ENCODE peak calls at places on chromosome 2, in seven cellular contexts. One of them, this sample, is unnamed.

GRCh38 chr2:105521176-105521575 is 122.3 kb upstream of the FHL2 start:
- DNase-seq in activated naive CD8-positive, alpha-beta T cell treated with anti-CD3 and anti-CD28 coated beads, Interleukin-2, amount 10 ng/mL, durations not matched to agents 7 days and 5 days: no peak
- DNase-seq in brain pericyte: no peak
- DNase-seq in EL: peak
- DNase-seq in NCI-H226: no peak
- DNase-seq in naive thymus-derived CD8-positive, alpha-beta T cell: no peak
- DNase-seq in left colon: no peak
- DNase-seq in this sample: no peak

GRCh38 chr2:226797989-226798421 is 1.6 kb downstream of the IRS1 start:
- DNase-seq in activated naive CD8-positive, alpha-beta T cell treated with anti-CD3 and anti-CD28 coated beads, Interleukin-2, amount 10 ng/mL, durations not matched to agents 7 days and 5 days: no peak
- DNase-seq in brain pericyte: no peak
- DNase-seq in EL: no peak
- DNase-seq in NCI-H226: no peak
- DNase-seq in naive thymus-derived CD8-positive, alpha-beta T cell: no peak
- DNase-seq in left colon: no peak
- DNase-seq in this sample: no peak

GRCh38 chr2:36892805-36893204 is 73.5 kb downstream of the STRN start:
- DNase-seq in activated naive CD8-positive, alpha-beta T cell treated with anti-CD3 and anti-CD28 coated beads, Interleukin-2, amount 10 ng/mL, durations not matched to agents 7 days and 5 days: no peak
- DNase-seq in brain pericyte: no peak
- DNase-seq in EL: no peak
- DNase-seq in NCI-H226: no peak
- DNase-seq in naive thymus-derived CD8-positive, alpha-beta T cell: no peak
- DNase-seq in left colon: no peak
- DNase-seq in this sample: no peak

GRCh38 chr2:1655461-1655860 is 88.9 kb downstream of the PXDN start:
- DNase-seq in activated naive CD8-positive, alpha-beta T cell treated with anti-CD3 and anti-CD28 coated beads, Interleukin-2, amount 10 ng/mL, durations not matched to agents 7 days and 5 days: no peak
- DNase-seq in brain pericyte: no peak
- DNase-seq in EL: no peak
- DNase-seq in NCI-H226: no peak
- DNase-seq in naive thymus-derived CD8-positive, alpha-beta T cell: no peak
- DNase-seq in left colon: no peak
- DNase-seq in this sample: peak

GRCh38 chr2:169895294-169895985 is 68.2 kb downstream of the UBR3 start:
- DNase-seq in activated naive CD8-positive, alpha-beta T cell treated with anti-CD3 and anti-CD28 coated beads, Interleukin-2, amount 10 ng/mL, durations not matched to agents 7 days and 5 days: no peak
- DNase-seq in brain pericyte: no peak
- DNase-seq in EL: peak
- DNase-seq in NCI-H226: no peak
- DNase-seq in naive thymus-derived CD8-positive, alpha-beta T cell: no peak
- DNase-seq in left colon: no peak
- DNase-seq in this sample: no peak

GRCh38 chr2:134717706-134718094 is 1.1 kb downstream of the TMEM163 start:
- DNase-seq in activated naive CD8-positive, alpha-beta T cell treated with anti-CD3 and anti-CD28 coated beads, Interleukin-2, amount 10 ng/mL, durations not matched to agents 7 days and 5 days: no peak
- DNase-seq in brain pericyte: no peak
- DNase-seq in EL: no peak
- DNase-seq in NCI-H226: no peak
- DNase-seq in naive thymus-derived CD8-positive, alpha-beta T cell: no peak
- DNase-seq in left colon: no peak
- DNase-seq in this sample: no peak

GRCh38 chr2:42046819-42047487 is 868 bp upstream of the PKDCC start:
- DNase-seq in activated naive CD8-positive, alpha-beta T cell treated with anti-CD3 and anti-CD28 coated beads, Interleukin-2, amount 10 ng/mL, durations not matched to agents 7 days and 5 days: no peak
- DNase-seq in brain pericyte: no peak
- DNase-seq in EL: no peak
- DNase-seq in NCI-H226: no peak
- DNase-seq in naive thymus-derived CD8-positive, alpha-beta T cell: no peak
- DNase-seq in left colon: no peak
- DNase-seq in this sample: no peak

GRCh38 chr2:229856416-229856815 is 65.4 kb downstream of the TRIP12 start:
- DNase-seq in activated naive CD8-positive, alpha-beta T cell treated with anti-CD3 and anti-CD28 coated beads, Interleukin-2, amount 10 ng/mL, durations not matched to agents 7 days and 5 days: no peak
- DNase-seq in brain pericyte: no peak
- DNase-seq in EL: no peak
- DNase-seq in NCI-H226: no peak
- DNase-seq in naive thymus-derived CD8-positive, alpha-beta T cell: no peak
- DNase-seq in left colon: no peak
- DNase-seq in this sample: no peak

GRCh38 chr2:155485141-155485842 is 786.8 kb downstream of the KCNJ3 start:
- DNase-seq in activated naive CD8-positive, alpha-beta T cell treated with anti-CD3 and anti-CD28 coated beads, Interleukin-2, amount 10 ng/mL, durations not matched to agents 7 days and 5 days: no peak
- DNase-seq in brain pericyte: no peak
- DNase-seq in EL: no peak
- DNase-seq in NCI-H226: no peak
- DNase-seq in naive thymus-derived CD8-positive, alpha-beta T cell: no peak
- DNase-seq in left colon: no peak
- DNase-seq in this sample: no peak

GRCh38 chr2:170525566-170525900 is 189.6 kb upstream of the SP5 start:
- DNase-seq in activated naive CD8-positive, alpha-beta T cell treated with anti-CD3 and anti-CD28 coated beads, Interleukin-2, amount 10 ng/mL, durations not matched to agents 7 days and 5 days: no peak
- DNase-seq in brain pericyte: peak
- DNase-seq in EL: peak
- DNase-seq in NCI-H226: peak
- DNase-seq in naive thymus-derived CD8-positive, alpha-beta T cell: no peak
- DNase-seq in left colon: peak
- DNase-seq in this sample: peak

GRCh38 chr2:183019718-183020442 is 18.4 kb downstream of the NCKAP1 start:
- DNase-seq in activated naive CD8-positive, alpha-beta T cell treated with anti-CD3 and anti-CD28 coated beads, Interleukin-2, amount 10 ng/mL, durations not matched to agents 7 days and 5 days: no peak
- DNase-seq in brain pericyte: no peak
- DNase-seq in EL: no peak
- DNase-seq in NCI-H226: no peak
- DNase-seq in naive thymus-derived CD8-positive, alpha-beta T cell: no peak
- DNase-seq in left colon: no peak
- DNase-seq in this sample: no peak

GRCh38 chr2:28349546-28350165 is 43.0 kb upstream of the FOSL2 start:
- DNase-seq in activated naive CD8-positive, alpha-beta T cell treated with anti-CD3 and anti-CD28 coated beads, Interleukin-2, amount 10 ng/mL, durations not matched to agents 7 days and 5 days: peak
- DNase-seq in brain pericyte: no peak
- DNase-seq in EL: no peak
- DNase-seq in NCI-H226: no peak
- DNase-seq in naive thymus-derived CD8-positive, alpha-beta T cell: no peak
- DNase-seq in left colon: no peak
- DNase-seq in this sample: no peak

GRCh38 chr2:175126661-175127060 is 41.3 kb downstream of the ATF2 start:
- DNase-seq in activated naive CD8-positive, alpha-beta T cell treated with anti-CD3 and anti-CD28 coated beads, Interleukin-2, amount 10 ng/mL, durations not matched to agents 7 days and 5 days: no peak
- DNase-seq in brain pericyte: no peak
- DNase-seq in EL: no peak
- DNase-seq in NCI-H226: no peak
- DNase-seq in naive thymus-derived CD8-positive, alpha-beta T cell: no peak
- DNase-seq in left colon: no peak
- DNase-seq in this sample: no peak

GRCh38 chr2:220263300-220263699 is 635.9 kb downstream of the SLC4A3 start:
- DNase-seq in activated naive CD8-positive, alpha-beta T cell treated with anti-CD3 and anti-CD28 coated beads, Interleukin-2, amount 10 ng/mL, durations not matched to agents 7 days and 5 days: no peak
- DNase-seq in brain pericyte: no peak
- DNase-seq in EL: no peak
- DNase-seq in NCI-H226: no peak
- DNase-seq in naive thymus-derived CD8-positive, alpha-beta T cell: no peak
- DNase-seq in left colon: no peak
- DNase-seq in this sample: no peak

GRCh38 chr2:103823847-103824246 is 1030.1 kb upstream of the POU3F3 start:
- DNase-seq in activated naive CD8-positive, alpha-beta T cell treated with anti-CD3 and anti-CD28 coated beads, Interleukin-2, amount 10 ng/mL, durations not matched to agents 7 days and 5 days: no peak
- DNase-seq in brain pericyte: no peak
- DNase-seq in EL: no peak
- DNase-seq in NCI-H226: peak
- DNase-seq in naive thymus-derived CD8-positive, alpha-beta T cell: no peak
- DNase-seq in left colon: no peak
- DNase-seq in this sample: no peak

GRCh38 chr2:236908456-236909388 is 177.0 kb upstream of the COPS8 start:
- DNase-seq in activated naive CD8-positive, alpha-beta T cell treated with anti-CD3 and anti-CD28 coated beads, Interleukin-2, amount 10 ng/mL, durations not matched to agents 7 days and 5 days: no peak
- DNase-seq in brain pericyte: no peak
- DNase-seq in EL: no peak
- DNase-seq in NCI-H226: no peak
- DNase-seq in naive thymus-derived CD8-positive, alpha-beta T cell: no peak
- DNase-seq in left colon: no peak
- DNase-seq in this sample: no peak

GRCh38 chr2:104952976-104953375 is 84.9 kb upstream of the MRPS9 start:
- DNase-seq in activated naive CD8-positive, alpha-beta T cell treated with anti-CD3 and anti-CD28 coated beads, Interleukin-2, amount 10 ng/mL, durations not matched to agents 7 days and 5 days: no peak
- DNase-seq in brain pericyte: no peak
- DNase-seq in EL: no peak
- DNase-seq in NCI-H226: no peak
- DNase-seq in naive thymus-derived CD8-positive, alpha-beta T cell: no peak
- DNase-seq in left colon: no peak
- DNase-seq in this sample: no peak

GRCh38 chr2:61179701-61180639 is 18.0 kb downstream of the C2orf74 start:
- DNase-seq in activated naive CD8-positive, alpha-beta T cell treated with anti-CD3 and anti-CD28 coated beads, Interleukin-2, amount 10 ng/mL, durations not matched to agents 7 days and 5 days: no peak
- DNase-seq in brain pericyte: no peak
- DNase-seq in EL: peak
- DNase-seq in NCI-H226: peak
- DNase-seq in naive thymus-derived CD8-positive, alpha-beta T cell: no peak
- DNase-seq in left colon: peak
- DNase-seq in this sample: no peak

GRCh38 chr2:197179744-197180498 is 130.7 kb downstream of the ANKRD44 start:
- DNase-seq in activated naive CD8-positive, alpha-beta T cell treated with anti-CD3 and anti-CD28 coated beads, Interleukin-2, amount 10 ng/mL, durations not matched to agents 7 days and 5 days: no peak
- DNase-seq in brain pericyte: no peak
- DNase-seq in EL: peak
- DNase-seq in NCI-H226: no peak
- DNase-seq in naive thymus-derived CD8-positive, alpha-beta T cell: no peak
- DNase-seq in left colon: no peak
- DNase-seq in this sample: no peak

GRCh38 chr2:176161041-176161785 is 4.1 kb downstream of the HOXD3 start:
- DNase-seq in activated naive CD8-positive, alpha-beta T cell treated with anti-CD3 and anti-CD28 coated beads, Interleukin-2, amount 10 ng/mL, durations not matched to agents 7 days and 5 days: no peak
- DNase-seq in brain pericyte: no peak
- DNase-seq in EL: no peak
- DNase-seq in NCI-H226: no peak
- DNase-seq in naive thymus-derived CD8-positive, alpha-beta T cell: no peak
- DNase-seq in left colon: no peak
- DNase-seq in this sample: peak